ENCODE peak calls at places on chromosomes 4 and X, in eight cellular contexts. M is esophagus squamous epithelium, F is dorsolateral prefrontal cortex, L is endothelial cell of umbilical vein, K is aorta, T is thyroid gland, H is MM.1S, D is OCI-LY7. J is an unnamed sample.

GRCh38 chr4:5711479-5712184 is 631 bp downstream of the EVC start:
- DNase-seq in M (no peak), K (peak; percentile 82), L (peak; percentile 43), T (peak; percentile 34), H (peak; percentile 54), D (no peak), F (no peak), J (peak; percentile 20)

GRCh38 chr4:163127621-163128020 is 39.1 kb downstream of the NAF1 start:
- DNase-seq in D (no peak), M (no peak), F (no peak), H (no peak), K (no peak), T (no peak), L (no peak), J (no peak)

GRCh38 chr4:8228319-8229250 is 29.5 kb downstream of the SH3TC1 start:
- DNase-seq in K (no peak), H (peak; percentile 91), T (peak; percentile 92), D (peak; percentile 69), F (peak; percentile 65), L (peak; percentile 88), M (peak; percentile 42), J (peak; percentile 79)

GRCh38 chr4:142683997-142684396 is 162.1 kb downstream of the INPP4B start:
- DNase-seq in K (no peak), T (no peak), L (no peak), H (no peak), F (no peak), D (no peak), M (no peak), J (no peak)

GRCh38 chr4:124937993-124938392 is 225.5 kb upstream of the ANKRD50 start:
- DNase-seq in L (no peak), D (no peak), M (no peak), H (no peak), K (no peak), T (peak; percentile 38), F (no peak), J (no peak)

GRCh38 chrX:84339507-84340364 is 151.7 kb upstream of the RPS6KA6 start:
- DNase-seq in F (no peak), L (peak; percentile 41), D (peak; percentile 3), T (no peak), K (no peak), H (peak; percentile 26), M (no peak), J (no peak)

GRCh38 chr4:140223056-140223810 is 69.2 kb upstream of the MAML3 start:
- DNase-seq in K (no peak), F (no peak), H (no peak), T (no peak), L (peak; percentile 80), M (no peak), D (no peak), J (no peak)

GRCh38 chr4:183770900-183771299 is 111.8 kb downstream of the TRAPPC11 start:
- DNase-seq in K (no peak), L (no peak), D (no peak), F (no peak), H (no peak), M (no peak), T (no peak), J (no peak)

GRCh38 chr4:118985170-118986000 is 96.7 kb downstream of the SYNPO2 start:
- DNase-seq in M (no peak), D (no peak), T (no peak), K (no peak), F (no peak), L (no peak), H (no peak), J (no peak)

GRCh38 chr4:61200991-61201526 is 933 bp downstream of the ADGRL3 start:
- DNase-seq in K (peak; percentile 77), T (no peak), D (no peak), F (peak; percentile 36), L (no peak), H (no peak), M (no peak), J (peak; percentile 41)

GRCh38 chr4:139492429-139492828 is 38.5 kb downstream of the RAB33B start:
- DNase-seq in D (no peak), F (no peak), T (no peak), M (no peak), H (no peak), K (no peak), L (no peak), J (no peak)

GRCh38 chr4:167419468-167420133 is 185.3 kb upstream of the SPOCK3 start:
- DNase-seq in H (no peak), D (no peak), M (no peak), T (no peak), K (no peak), F (no peak), L (no peak), J (no peak)

GRCh38 chr4:163111588-163111987 is 55.1 kb downstream of the NAF1 start:
- DNase-seq in M (no peak), F (no peak), D (no peak), H (no peak), T (no peak), K (no peak), L (peak; percentile 10), J (no peak)

GRCh38 chr4:21845663-21846062 is 102.9 kb downstream of the KCNIP4 start:
- DNase-seq in M (no peak), T (no peak), H (no peak), D (no peak), F (no peak), K (no peak), L (no peak), J (no peak)

GRCh38 chrX:131626681-131627296 is 82.9 kb downstream of the OR13H1 start:
- DNase-seq in F (no peak), M (no peak), K (no peak), T (no peak), D (no peak), H (no peak), L (no peak), J (no peak)

GRCh38 chrX:10140264-10140663 is 16.5 kb upstream of the CLCN4 start:
- DNase-seq in M (no peak), D (no peak), L (no peak), F (no peak), T (no peak), K (peak; percentile 13), H (no peak), J (no peak)

GRCh38 chrX:10137516-10137915 is 19.3 kb upstream of the CLCN4 start:
- DNase-seq in H (no peak), D (no peak), F (no peak), T (no peak), L (no peak), M (no peak), K (peak; percentile 14), J (no peak)

GRCh38 chrX:10135561-10136399 is 21.0 kb upstream of the CLCN4 start:
- DNase-seq in K (peak; percentile 77), L (no peak), H (no peak), F (no peak), D (no peak), T (peak; percentile 70), M (no peak), J (no peak)

GRCh38 chrX:10142041-10142589 is 14.7 kb upstream of the CLCN4 start:
- DNase-seq in D (no peak), F (no peak), L (no peak), T (no peak), K (peak; percentile 66), M (no peak), H (no peak), J (no peak)

DNA sequence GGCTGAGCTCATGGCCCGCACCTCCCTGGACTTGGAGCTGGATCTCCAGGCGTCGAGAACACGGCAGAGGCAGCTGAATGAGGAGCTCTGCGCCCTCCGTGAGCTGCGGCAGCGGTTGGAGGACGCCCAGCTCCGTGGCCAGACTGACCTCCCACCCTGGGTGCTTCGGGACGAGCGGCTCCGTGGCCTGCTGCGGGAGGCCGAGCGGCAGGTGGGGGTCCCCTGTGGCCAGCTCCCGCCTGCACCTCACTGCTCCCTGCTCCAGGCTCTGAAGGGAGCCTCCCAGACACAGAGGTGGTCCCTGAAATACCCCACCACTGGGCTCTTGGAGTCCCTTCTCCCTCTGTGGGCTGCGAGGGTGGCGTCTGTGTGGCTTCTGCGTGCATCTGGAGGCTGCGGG is 18.0 kb upstream of the CLCN4 start:
- DNase-seq in T (no peak), K (peak; percentile 60), D (no peak), M (no peak), L (no peak), H (no peak), F (no peak), J (no peak)
- H3K27ac ChIP-seq in T (no peak overlapping the region), K (no peak overlapping the region), D (no peak overlapping the region), M (no peak overlapping the region), L (no peak overlapping the region), H (no peak overlapping the region), F (no peak overlapping the region), J (no peak overlapping the region)

GRCh38 chrX:38760883-38761282 is 40.4 kb upstream of the MID1IP1 start:
- DNase-seq in K (no peak), D (no peak), F (no peak), M (no peak), H (no peak), L (no peak), T (no peak), J (no peak)
- H3K27ac ChIP-seq in K (no peak overlapping the region), D (no peak overlapping the region), F (no peak overlapping the region), M (no peak overlapping the region), H (no peak overlapping the region), L (no peak overlapping the region), T (no peak overlapping the region), J (no peak overlapping the region)

GRCh38 chrX:136210243-136210642 is 41.0 kb downstream of the MAP7D3 start:
- DNase-seq in H (no peak), F (no peak), L (no peak), M (no peak), D (peak; percentile 62), K (no peak), T (peak; percentile 51), J (no peak)
- H3K27ac ChIP-seq in H (no peak overlapping the region), F (no peak overlapping the region), L (no peak overlapping the region), M (peak overlapping the region; percentile 34), D (no peak overlapping the region), K (no peak overlapping the region), T (peak overlapping the region; percentile 85), J (no peak overlapping the region)

GRCh38 chr4:126051709-126052424 is 737.1 kb downstream of the FAT4 start:
- DNase-seq in L (peak; percentile 60), H (no peak), F (peak; percentile 42), T (no peak), K (no peak), D (no peak), M (no peak), J (no peak)
- H3K27ac ChIP-seq in L (no peak overlapping the region), H (no peak overlapping the region), F (peak overlapping the region; percentile 46), T (no peak overlapping the region), K (no peak overlapping the region), D (no peak overlapping the region), M (no peak overlapping the region), J (no peak overlapping the region)

DNA sequence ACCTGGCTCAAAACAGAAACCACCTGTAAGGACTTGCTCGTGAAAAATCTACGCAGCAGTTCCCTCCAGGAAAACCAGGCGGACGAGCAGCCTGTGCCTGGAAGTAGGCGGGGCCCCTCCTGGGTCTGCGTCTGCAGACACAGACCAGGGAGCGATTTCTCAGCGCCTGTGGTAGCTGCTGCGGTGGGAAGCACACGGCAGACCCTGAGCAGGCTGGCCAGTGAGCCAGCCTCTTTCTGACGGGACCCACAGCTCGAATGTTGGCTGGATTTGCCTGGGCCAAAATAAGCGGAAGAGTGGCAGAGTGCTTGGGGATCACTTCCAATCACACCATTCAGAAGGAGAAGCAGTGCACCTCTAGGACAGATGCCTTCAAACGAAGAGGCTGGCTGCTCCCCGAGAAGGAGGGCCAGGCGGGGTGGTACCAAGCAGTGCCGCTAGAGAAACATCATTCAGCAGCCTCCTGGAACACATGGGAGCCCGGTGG is 86.0 kb downstream of the GATB start:
- DNase-seq in H (no peak), M (no peak), K (peak; percentile 83), D (no peak), L (peak; percentile 54), F (no peak), T (peak; percentile 78), J (peak; percentile 71)
- H3K27ac ChIP-seq in H (no peak overlapping the region), M (peak overlapping the region; percentile 60), K (no peak overlapping the region), D (no peak overlapping the region), L (no peak overlapping the region), F (peak overlapping the region; percentile 76), T (no peak overlapping the region), J (no peak overlapping the region)

J was measured in adrenal gland.